ENCODE peak calls at places on chromosome 2, in four cellular contexts. J, M, P and D are unnamed samples.

GRCh38 chr2:54545700-54546450 is 89.7 kb downstream of the SPTBN1 start:
- ATAC-seq in P (no peak), J (peak), M (peak), D (peak)

GRCh38 chr2:112004246-112004645 is 50.8 kb upstream of the TMEM87B start:
- ATAC-seq in J (no peak), P (no peak), M (peak), D (no peak)

GRCh38 chr2:49219741-49220140 is 65.4 kb upstream of the FSHR start:
- ATAC-seq in P (no peak), M (no peak), J (no peak), D (no peak)

GRCh38 chr2:105464325-105464724 is 65.5 kb upstream of the FHL2 start:
- ATAC-seq in J (no peak), P (no peak), M (no peak), D (no peak)

GRCh38 chr2:74835831-74836674 is 2.1 kb downstream of the HK2 start:
- ATAC-seq in M (no peak), P (no peak), J (no peak), D (no peak)

GRCh38 chr2:172181840-172182239 is 79.1 kb upstream of the DLX2 start:
- ATAC-seq in J (no peak), P (no peak), M (no peak), D (no peak)

GRCh38 chr2:173550143-173550542 is 195.5 kb downstream of the CDCA7 start:
- ATAC-seq in M (no peak), P (no peak), J (no peak), D (no peak)

GRCh38 chr2:156672569-156673270 is 236.5 kb downstream of the GPD2 start:
- ATAC-seq in J (no peak), M (no peak), P (no peak), D (no peak)

GRCh38 chr2:174344716-174345472 is 10.1 kb downstream of the SP9 start:
- ATAC-seq in P (no peak), M (peak), J (no peak), D (no peak)